ENCODE peak calls at places on chromosomes 2 and 18, in five cellular contexts. B is K562, U is neural crest cell, J is WTC11, W is NCI-H187. S is an unnamed sample.

GRCh38 chr2:80293026-80293425 is 11.5 kb downstream of the LRRTM1 start:
- DNase-seq in B (no peak), U (no peak), J (no peak), W (no peak), S (no peak)

GRCh38 chr18:23599809-23600208 is 13.5 kb upstream of the NPC1 start:
- DNase-seq in B (no peak), U (no peak), J (no peak), W (no peak), S (no peak)

GRCh38 chr2:134676960-134677359 is 41.8 kb downstream of the TMEM163 start:
- DNase-seq in B (no peak), U (no peak), J (no peak), W (no peak), S (no peak)

GRCh38 chr2:43041661-43042360 is 184.6 kb downstream of the ZFP36L2 start:
- DNase-seq in B (peak), U (no peak), J (peak), W (no peak), S (peak)

GRCh38 chr2:28423856-28424605 is 31.4 kb downstream of the FOSL2 start:
- DNase-seq in B (no peak), U (no peak), J (no peak), W (no peak), S (no peak)

GRCh38 chr2:33136056-33136455 is 189.3 kb downstream of the LTBP1 start:
- DNase-seq in B (no peak), U (no peak), J (no peak), W (no peak), S (no peak)

GRCh38 chr2:205816268-205816667 is 134.0 kb downstream of the NRP2 start:
- DNase-seq in B (no peak), U (no peak), J (no peak), W (no peak), S (no peak)

GRCh38 chr18:73891572-73892421 is 255.8 kb downstream of the FBXO15 start:
- DNase-seq in B (peak), U (no peak), J (peak), W (no peak), S (no peak)

GRCh38 chr2:218067523-218067922 is 1.5 kb upstream of the RUFY4 start:
- DNase-seq in B (no peak), U (no peak), J (no peak), W (no peak), S (no peak)

GRCh38 chr2:7745369-7745768 is 828.2 kb downstream of the RNF144A start:
- DNase-seq in B (no peak), U (no peak), J (no peak), W (no peak), S (no peak)

GRCh38 chr18:62860062-62860461 is 144.7 kb downstream of the PHLPP1 start:
- DNase-seq in B (no peak), U (no peak), J (no peak), W (no peak), S (no peak)

GRCh38 chr2:10265328-10266132 is 37.2 kb upstream of the HPCAL1 start:
- DNase-seq in B (no peak), U (no peak), J (peak), W (no peak), S (no peak)

GRCh38 chr2:207762146-207762545 is 7.6 kb downstream of the FZD5 start:
- DNase-seq in B (no peak), U (no peak), J (no peak), W (no peak), S (no peak)

GRCh38 chr2:10414000-10414451 is 34.1 kb downstream of the ODC1 start:
- DNase-seq in B (no peak), U (no peak), J (no peak), W (peak), S (no peak)

GRCh38 chr2:217667545-217667944 is 335.2 kb downstream of the TNS1 start:
- DNase-seq in B (no peak), U (no peak), J (no peak), W (no peak), S (no peak)

GRCh38 chr2:2787301-2787907 is 456.3 kb upstream of the MYT1L start:
- DNase-seq in B (no peak), U (no peak), J (peak), W (no peak), S (no peak)

GRCh38 chr2:102106133-102106556 is 36.4 kb upstream of the IL1R1 start:
- DNase-seq in B (no peak), U (no peak), J (no peak), W (no peak), S (no peak)

GRCh38 chr18:9474103-9474982 is 970 bp upstream of the RALBP1 start:
- DNase-seq in B (peak), U (no peak), J (no peak), W (no peak), S (no peak)

GRCh38 chr2:180268006-180268405 is 260.9 kb upstream of the CWC22 start:
- DNase-seq in B (no peak), U (no peak), J (no peak), W (no peak), S (no peak)

S was measured in GM04503.